ENCODE peak calls at places on chromosomes 2 and 18, in six cellular contexts. L, C, I, S, G and M are unnamed samples.
A peak's percentile ranks its signal among the peaks of the same experiment; 100 is the strongest.

GRCh38 chr2:237932731-237933131 is 34.1 kb upstream of the UBE2F start:
- DNase-seq in L (no peak), C (no peak), I (no peak), S (no peak), G (no peak), M (no peak)

GRCh38 chr2:8589721-8590120 is 92.1 kb upstream of the ID2 start:
- DNase-seq in L (no peak), C (no peak), I (no peak), S (no peak), G (no peak), M (no peak)

GRCh38 chr2:200810252-200810650 is 1.5 kb upstream of the BZW1 start:
- DNase-seq in L (peak; percentile 66), C (peak; percentile 56), I (peak; percentile 44), S (peak; percentile 36), G (peak; percentile 30), M (no peak)

GRCh38 chr2:145563752-145564615 is 1044.1 kb upstream of the ZEB2 start:
- DNase-seq in L (no peak), C (no peak), I (no peak), S (peak; percentile 56), G (no peak), M (no peak)

GRCh38 chr2:200130762-200131166 is 175.4 kb downstream of the MAIP1 start:
- DNase-seq in L (peak; percentile 30), C (no peak), I (no peak), S (no peak), G (no peak), M (no peak)

GRCh38 chr18:79410731-79411613 is 15.2 kb downstream of the NFATC1 start:
- DNase-seq in L (no peak), C (no peak), I (no peak), S (no peak), G (no peak), M (no peak)

GRCh38 chr2:24930768-24931167 is 10.7 kb upstream of the ADCY3 start:
- DNase-seq in L (no peak), C (peak; percentile 17), I (no peak), S (no peak), G (no peak), M (no peak)

GRCh38 chr18:24368749-24369148 is 28.9 kb downstream of the OSBPL1A start:
- DNase-seq in L (no peak), C (no peak), I (no peak), S (no peak), G (no peak), M (no peak)

GRCh38 chr2:183996825-183997823 is 601.2 kb upstream of the ZNF804A start:
- DNase-seq in L (no peak), C (peak; percentile 32), I (no peak), S (no peak), G (no peak), M (no peak)

GRCh38 chr2:199344012-199344411 is 113.7 kb downstream of the SATB2 start:
- DNase-seq in L (no peak), C (no peak), I (no peak), S (no peak), G (no peak), M (no peak)

GRCh38 chr2:232447638-232448472 is 8.1 kb upstream of the ALPI start:
- DNase-seq in L (no peak), C (no peak), I (no peak), S (no peak), G (no peak), M (no peak)

GRCh38 chr18:36769611-36770314 is 59.0 kb downstream of the TPGS2 start:
- DNase-seq in L (peak; percentile 16), C (no peak), I (no peak), S (no peak), G (no peak), M (no peak)

GRCh38 chr2:28663359-28663758 is 88.3 kb upstream of the PPP1CB start:
- DNase-seq in L (peak; percentile 42), C (no peak), I (no peak), S (no peak), G (no peak), M (peak; percentile 57)

GRCh38 chr2:28659127-28659526 is 92.5 kb upstream of the PPP1CB start:
- DNase-seq in L (no peak), C (no peak), I (no peak), S (no peak), G (no peak), M (no peak)

GRCh38 chr2:28662044-28662443 is 89.6 kb upstream of the PPP1CB start:
- DNase-seq in L (peak; percentile 24), C (peak; percentile 77), I (no peak), S (no peak), G (no peak), M (no peak)

GRCh38 chr2:28662468-28663095 is 89.0 kb upstream of the PPP1CB start:
- DNase-seq in L (peak; percentile 23), C (peak; percentile 53), I (no peak), S (peak; percentile 42), G (peak; percentile 59), M (peak; percentile 81)

DNA sequence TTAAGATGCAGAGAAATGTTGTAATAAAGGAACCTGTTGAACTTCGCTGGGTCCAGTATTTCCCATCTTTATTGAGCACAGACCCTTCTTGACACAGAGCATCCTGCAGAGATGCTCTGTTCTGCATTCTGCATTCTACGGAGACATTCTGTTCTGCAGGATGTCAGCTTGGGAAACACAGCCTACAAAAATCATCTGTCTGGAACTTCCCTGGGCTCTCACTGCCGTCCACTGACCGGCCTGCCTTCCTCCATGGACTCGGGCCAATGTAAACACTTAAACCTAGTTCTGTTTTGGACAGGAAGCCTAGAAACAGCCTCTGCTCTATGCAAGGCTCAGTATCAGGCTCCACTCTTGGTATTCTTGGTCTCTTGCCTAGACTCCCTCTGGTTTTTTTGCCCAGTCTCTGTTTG is 90.0 kb upstream of the PPP1CB start:
- DNase-seq in L (peak; percentile 52), C (peak; percentile 80), I (peak; percentile 65), S (peak; percentile 76), G (peak; percentile 80), M (peak; percentile 95)
- TF ChIP-seq EP300 in L (no peak), C (peak; percentile 76), I (peak; percentile 72), S (no peak), G (no peak), M (peak; percentile 72)

GRCh38 chr2:54589340-54590215 is 133.5 kb downstream of the SPTBN1 start:
- DNase-seq in L (peak; percentile 53), C (peak; percentile 52), I (no peak), S (no peak), G (no peak), M (no peak)
- TF ChIP-seq EP300 in L (peak; percentile 26), C (no peak), I (no peak), S (no peak), G (no peak), M (no peak)

GRCh38 chr18:59155140-59155539 is 15.5 kb downstream of the SEC11C start:
- DNase-seq in L (peak; percentile 2), C (no peak), I (no peak), S (no peak), G (no peak), M (no peak)
- TF ChIP-seq EP300 in L (no peak), C (no peak), I (no peak), S (no peak), G (no peak), M (no peak)

GRCh38 chr2:135050684-135051083 is 1.4 kb upstream of the RAB3GAP1 start:
- DNase-seq in L (no peak), C (peak; percentile 48), I (no peak), S (no peak), G (no peak), M (no peak)

GRCh38 chr2:135055182-135055786 is 3.2 kb downstream of the RAB3GAP1 start:
- DNase-seq in L (peak; percentile 9), C (no peak), I (no peak), S (peak; percentile 55), G (no peak), M (no peak)

GRCh38 chr2:135050132-135050531 is 2.0 kb upstream of the RAB3GAP1 start:
- DNase-seq in L (no peak), C (no peak), I (no peak), S (no peak), G (no peak), M (no peak)

GRCh38 chr2:135052997-135053474 is 944 bp downstream of the RAB3GAP1 start:
- DNase-seq in L (no peak), C (no peak), I (no peak), S (no peak), G (no peak), M (no peak)

GRCh38 chr2:135052042-135052876 is at the start of gene RAB3GAP1:
- DNase-seq in L (peak; percentile 84), C (peak; percentile 81), I (peak; percentile 55), S (peak; percentile 87), G (peak; percentile 65), M (peak; percentile 80)
- TF ChIP-seq EP300 in L (no peak), C (no peak), I (no peak), S (no peak), G (no peak), M (no peak)

GRCh38 chr2:42868874-42869273 is 76.5 kb upstream of the HAAO start:
- DNase-seq in L (peak; percentile 22), C (no peak), I (no peak), S (no peak), G (no peak), M (no peak)
- TF ChIP-seq EP300 in L (no peak), C (no peak), I (no peak), S (no peak), G (no peak), M (no peak)